ENCODE peak calls at places on chromosomes 11 and 22, in ten cellular contexts. One of them, this sample, is unnamed.

GRCh38 chr22:45977003-45977395 is at the start of gene WNT7B:
- DNase-seq in body of pancreas: no peak
- DNase-seq in stimulated activated CD8-positive, alpha-beta memory T cell treated with anti-CD3 and anti-CD28 coated beads, Interleukin-15, amount 100 ng/mL, for 1 hour: no peak
- DNase-seq in AG08396: no peak
- DNase-seq in caudate nucleus: no peak
- DNase-seq in NT2/D1: no peak
- DNase-seq in endodermal cell: peak
- DNase-seq in NCI-H460: no peak
- DNase-seq in IMR-90: no peak
- DNase-seq in AG20443: no peak
- DNase-seq in this sample: no peak

GRCh38 chr11:79480864-79481263 is 40.0 kb upstream of the TENM4 start:
- DNase-seq in body of pancreas: no peak
- DNase-seq in stimulated activated CD8-positive, alpha-beta memory T cell treated with anti-CD3 and anti-CD28 coated beads, Interleukin-15, amount 100 ng/mL, for 1 hour: no peak
- DNase-seq in AG08396: no peak
- DNase-seq in caudate nucleus: no peak
- DNase-seq in NT2/D1: no peak
- DNase-seq in endodermal cell: no peak
- DNase-seq in NCI-H460: no peak
- DNase-seq in IMR-90: no peak
- DNase-seq in AG20443: no peak
- DNase-seq in this sample: no peak

GRCh38 chr22:17257578-17257977 is 38.3 kb upstream of the ADA2 start:
- DNase-seq in body of pancreas: no peak
- DNase-seq in stimulated activated CD8-positive, alpha-beta memory T cell treated with anti-CD3 and anti-CD28 coated beads, Interleukin-15, amount 100 ng/mL, for 1 hour: no peak
- DNase-seq in AG08396: no peak
- DNase-seq in caudate nucleus: no peak
- DNase-seq in NT2/D1: no peak
- DNase-seq in endodermal cell: peak
- DNase-seq in NCI-H460: no peak
- DNase-seq in IMR-90: no peak
- DNase-seq in AG20443: no peak
- DNase-seq in this sample: no peak

GRCh38 chr11:59510917-59511589 is at the start of gene OR4D9:
- DNase-seq in body of pancreas: no peak
- DNase-seq in stimulated activated CD8-positive, alpha-beta memory T cell treated with anti-CD3 and anti-CD28 coated beads, Interleukin-15, amount 100 ng/mL, for 1 hour: no peak
- DNase-seq in AG08396: no peak
- DNase-seq in caudate nucleus: no peak
- DNase-seq in NT2/D1: no peak
- DNase-seq in endodermal cell: no peak
- DNase-seq in NCI-H460: no peak
- DNase-seq in IMR-90: no peak
- DNase-seq in AG20443: no peak
- DNase-seq in this sample: no peak

GRCh38 chr22:39176067-39176621 is 23.7 kb upstream of the CBX7 start:
- DNase-seq in body of pancreas: peak
- DNase-seq in stimulated activated CD8-positive, alpha-beta memory T cell treated with anti-CD3 and anti-CD28 coated beads, Interleukin-15, amount 100 ng/mL, for 1 hour: no peak
- DNase-seq in AG08396: peak
- DNase-seq in caudate nucleus: no peak
- DNase-seq in NT2/D1: no peak
- DNase-seq in endodermal cell: peak
- DNase-seq in NCI-H460: peak
- DNase-seq in IMR-90: peak
- DNase-seq in AG20443: peak
- DNase-seq in this sample: peak

GRCh38 chr22:28902490-28902889 is 19.1 kb downstream of the ZNRF3 start:
- DNase-seq in body of pancreas: no peak
- DNase-seq in stimulated activated CD8-positive, alpha-beta memory T cell treated with anti-CD3 and anti-CD28 coated beads, Interleukin-15, amount 100 ng/mL, for 1 hour: no peak
- DNase-seq in AG08396: no peak
- DNase-seq in caudate nucleus: no peak
- DNase-seq in NT2/D1: no peak
- DNase-seq in endodermal cell: no peak
- DNase-seq in NCI-H460: no peak
- DNase-seq in IMR-90: no peak
- DNase-seq in AG20443: no peak
- DNase-seq in this sample: no peak

GRCh38 chr11:32081129-32081641 is 9.7 kb upstream of the RCN1 start:
- DNase-seq in body of pancreas: no peak
- DNase-seq in stimulated activated CD8-positive, alpha-beta memory T cell treated with anti-CD3 and anti-CD28 coated beads, Interleukin-15, amount 100 ng/mL, for 1 hour: no peak
- DNase-seq in AG08396: peak
- DNase-seq in caudate nucleus: no peak
- DNase-seq in NT2/D1: no peak
- DNase-seq in endodermal cell: no peak
- DNase-seq in NCI-H460: no peak
- DNase-seq in IMR-90: peak
- DNase-seq in AG20443: peak
- DNase-seq in this sample: peak

GRCh38 chr11:2518983-2519340 is 74.2 kb downstream of the KCNQ1 start:
- DNase-seq in body of pancreas: peak
- DNase-seq in stimulated activated CD8-positive, alpha-beta memory T cell treated with anti-CD3 and anti-CD28 coated beads, Interleukin-15, amount 100 ng/mL, for 1 hour: no peak
- DNase-seq in AG08396: no peak
- DNase-seq in caudate nucleus: no peak
- DNase-seq in NT2/D1: no peak
- DNase-seq in endodermal cell: peak
- DNase-seq in NCI-H460: no peak
- DNase-seq in IMR-90: no peak
- DNase-seq in AG20443: no peak
- DNase-seq in this sample: no peak

GRCh38 chr11:12840871-12841516 is 166.8 kb downstream of the TEAD1 start:
- DNase-seq in body of pancreas: no peak
- DNase-seq in stimulated activated CD8-positive, alpha-beta memory T cell treated with anti-CD3 and anti-CD28 coated beads, Interleukin-15, amount 100 ng/mL, for 1 hour: no peak
- DNase-seq in AG08396: no peak
- DNase-seq in caudate nucleus: no peak
- DNase-seq in NT2/D1: no peak
- DNase-seq in endodermal cell: peak
- DNase-seq in NCI-H460: no peak
- DNase-seq in IMR-90: peak
- DNase-seq in AG20443: no peak
- DNase-seq in this sample: peak

GRCh38 chr11:92852946-92853345 is 116.5 kb upstream of the MTNR1B start:
- DNase-seq in body of pancreas: no peak
- DNase-seq in stimulated activated CD8-positive, alpha-beta memory T cell treated with anti-CD3 and anti-CD28 coated beads, Interleukin-15, amount 100 ng/mL, for 1 hour: no peak
- DNase-seq in AG08396: no peak
- DNase-seq in caudate nucleus: no peak
- DNase-seq in NT2/D1: no peak
- DNase-seq in endodermal cell: peak
- DNase-seq in NCI-H460: no peak
- DNase-seq in IMR-90: no peak
- DNase-seq in AG20443: no peak
- DNase-seq in this sample: no peak

This sample was measured in HCEC 1CT.